ENCODE peak calls at places on chromosomes 2 and 18, in eight cellular contexts. One of them, this sample, is unnamed.

GRCh38 chr2:9655441-9656269 is 24.9 kb upstream of the YWHAQ start:
- DNase-seq in heart right ventricle: no peak
- DNase-seq in breast epithelium: no peak
- DNase-seq in ovary: no peak
- DNase-seq in lower leg skin: no peak
- DNase-seq in fibroblast of mammary gland: peak
- DNase-seq in brain microvascular endothelial cell: peak
- DNase-seq in fibroblast of lung: peak
- DNase-seq in this sample: peak

GRCh38 chr2:196515608-196516007 is 123.9 kb upstream of the CCDC150 start:
- DNase-seq in heart right ventricle: no peak
- DNase-seq in breast epithelium: no peak
- DNase-seq in ovary: no peak
- DNase-seq in lower leg skin: no peak
- DNase-seq in fibroblast of mammary gland: no peak
- DNase-seq in brain microvascular endothelial cell: no peak
- DNase-seq in fibroblast of lung: no peak
- DNase-seq in this sample: no peak

GRCh38 chr18:12264854-12265253 is 10.7 kb downstream of the CIDEA start:
- DNase-seq in heart right ventricle: no peak
- DNase-seq in breast epithelium: no peak
- DNase-seq in ovary: no peak
- DNase-seq in lower leg skin: no peak
- DNase-seq in fibroblast of mammary gland: no peak
- DNase-seq in brain microvascular endothelial cell: no peak
- DNase-seq in fibroblast of lung: no peak
- DNase-seq in this sample: no peak

GRCh38 chr2:28395334-28396061 is 2.8 kb downstream of the FOSL2 start:
- DNase-seq in heart right ventricle: peak
- DNase-seq in breast epithelium: peak
- DNase-seq in ovary: peak
- DNase-seq in lower leg skin: peak
- DNase-seq in fibroblast of mammary gland: peak
- DNase-seq in brain microvascular endothelial cell: no peak
- DNase-seq in fibroblast of lung: peak
- DNase-seq in this sample: peak

GRCh38 chr2:149585317-149585885 is 2.2 kb downstream of the MMADHC start:
- DNase-seq in heart right ventricle: no peak
- DNase-seq in breast epithelium: no peak
- DNase-seq in ovary: no peak
- DNase-seq in lower leg skin: no peak
- DNase-seq in fibroblast of mammary gland: no peak
- DNase-seq in brain microvascular endothelial cell: no peak
- DNase-seq in fibroblast of lung: no peak
- DNase-seq in this sample: no peak

GRCh38 chr18:36329684-36330434 is 32.3 kb downstream of the FHOD3 start:
- DNase-seq in heart right ventricle: no peak
- DNase-seq in breast epithelium: no peak
- DNase-seq in ovary: no peak
- DNase-seq in lower leg skin: no peak
- DNase-seq in fibroblast of mammary gland: peak
- DNase-seq in brain microvascular endothelial cell: no peak
- DNase-seq in fibroblast of lung: no peak
- DNase-seq in this sample: peak

GRCh38 chr2:174580951-174581350 is 16.7 kb downstream of the WIPF1 start:
- DNase-seq in heart right ventricle: no peak
- DNase-seq in breast epithelium: no peak
- DNase-seq in ovary: no peak
- DNase-seq in lower leg skin: no peak
- DNase-seq in fibroblast of mammary gland: no peak
- DNase-seq in brain microvascular endothelial cell: no peak
- DNase-seq in fibroblast of lung: no peak
- DNase-seq in this sample: no peak

GRCh38 chr18:3008546-3008945 is 4.4 kb downstream of the LPIN2 start:
- DNase-seq in heart right ventricle: no peak
- DNase-seq in breast epithelium: no peak
- DNase-seq in ovary: no peak
- DNase-seq in lower leg skin: no peak
- DNase-seq in fibroblast of mammary gland: peak
- DNase-seq in brain microvascular endothelial cell: peak
- DNase-seq in fibroblast of lung: peak
- DNase-seq in this sample: peak

GRCh38 chr2:113192459-113193100 is 18.8 kb downstream of the PSD4 start:
- DNase-seq in heart right ventricle: no peak
- DNase-seq in breast epithelium: no peak
- DNase-seq in ovary: no peak
- DNase-seq in lower leg skin: no peak
- DNase-seq in fibroblast of mammary gland: no peak
- DNase-seq in brain microvascular endothelial cell: no peak
- DNase-seq in fibroblast of lung: no peak
- DNase-seq in this sample: no peak

GRCh38 chr18:9335255-9336045 is 877 bp downstream of the TWSG1 start:
- DNase-seq in heart right ventricle: no peak
- DNase-seq in breast epithelium: no peak
- DNase-seq in ovary: no peak
- DNase-seq in lower leg skin: no peak
- DNase-seq in fibroblast of mammary gland: peak
- DNase-seq in brain microvascular endothelial cell: no peak
- DNase-seq in fibroblast of lung: peak
- DNase-seq in this sample: peak

GRCh38 chr2:72694715-72695496 is 130.9 kb downstream of the EXOC6B start:
- DNase-seq in heart right ventricle: peak
- DNase-seq in breast epithelium: no peak
- DNase-seq in ovary: peak
- DNase-seq in lower leg skin: no peak
- DNase-seq in fibroblast of mammary gland: peak
- DNase-seq in brain microvascular endothelial cell: peak
- DNase-seq in fibroblast of lung: peak
- DNase-seq in this sample: peak

GRCh38 chr2:136135924-136136906 is 18.3 kb upstream of the CXCR4 start:
- DNase-seq in heart right ventricle: no peak
- DNase-seq in breast epithelium: no peak
- DNase-seq in ovary: no peak
- DNase-seq in lower leg skin: no peak
- DNase-seq in fibroblast of mammary gland: no peak
- DNase-seq in brain microvascular endothelial cell: no peak
- DNase-seq in fibroblast of lung: peak
- DNase-seq in this sample: no peak

GRCh38 chr18:45782662-45783061 is 42.8 kb upstream of the SIGLEC15 start:
- DNase-seq in heart right ventricle: no peak
- DNase-seq in breast epithelium: no peak
- DNase-seq in ovary: no peak
- DNase-seq in lower leg skin: no peak
- DNase-seq in fibroblast of mammary gland: no peak
- DNase-seq in brain microvascular endothelial cell: no peak
- DNase-seq in fibroblast of lung: no peak
- DNase-seq in this sample: no peak

GRCh38 chr2:234980476-234981187 is 28.8 kb downstream of the SH3BP4 start:
- DNase-seq in heart right ventricle: no peak
- DNase-seq in breast epithelium: no peak
- DNase-seq in ovary: no peak
- DNase-seq in lower leg skin: no peak
- DNase-seq in fibroblast of mammary gland: no peak
- DNase-seq in brain microvascular endothelial cell: peak
- DNase-seq in fibroblast of lung: peak
- DNase-seq in this sample: peak

GRCh38 chr2:57515366-57515765 is 531.2 kb upstream of the VRK2 start:
- DNase-seq in heart right ventricle: no peak
- DNase-seq in breast epithelium: no peak
- DNase-seq in ovary: no peak
- DNase-seq in lower leg skin: no peak
- DNase-seq in fibroblast of mammary gland: no peak
- DNase-seq in brain microvascular endothelial cell: no peak
- DNase-seq in fibroblast of lung: no peak
- DNase-seq in this sample: no peak

GRCh38 chr2:236286866-236287545 is 22.8 kb upstream of the ASB18 start:
- DNase-seq in heart right ventricle: no peak
- DNase-seq in breast epithelium: no peak
- DNase-seq in ovary: no peak
- DNase-seq in lower leg skin: no peak
- DNase-seq in fibroblast of mammary gland: peak
- DNase-seq in brain microvascular endothelial cell: peak
- DNase-seq in fibroblast of lung: peak
- DNase-seq in this sample: no peak

GRCh38 chr2:37894047-37894446 is 31.0 kb upstream of the RMDN2 start:
- DNase-seq in heart right ventricle: no peak
- DNase-seq in breast epithelium: no peak
- DNase-seq in ovary: no peak
- DNase-seq in lower leg skin: no peak
- DNase-seq in fibroblast of mammary gland: no peak
- DNase-seq in brain microvascular endothelial cell: no peak
- DNase-seq in fibroblast of lung: peak
- DNase-seq in this sample: no peak

GRCh38 chr2:37890893-37891495 is 34.1 kb upstream of the RMDN2 start:
- DNase-seq in heart right ventricle: peak
- DNase-seq in breast epithelium: peak
- DNase-seq in ovary: peak
- DNase-seq in lower leg skin: peak
- DNase-seq in fibroblast of mammary gland: peak
- DNase-seq in brain microvascular endothelial cell: peak
- DNase-seq in fibroblast of lung: peak
- DNase-seq in this sample: peak

GRCh38 chr2:37892436-37893114 is 32.5 kb upstream of the RMDN2 start:
- DNase-seq in heart right ventricle: no peak
- DNase-seq in breast epithelium: no peak
- DNase-seq in ovary: no peak
- DNase-seq in lower leg skin: no peak
- DNase-seq in fibroblast of mammary gland: no peak
- DNase-seq in brain microvascular endothelial cell: no peak
- DNase-seq in fibroblast of lung: no peak
- DNase-seq in this sample: no peak

GRCh38 chr2:37893327-37893726 is 31.8 kb upstream of the RMDN2 start:
- DNase-seq in heart right ventricle: no peak
- DNase-seq in breast epithelium: no peak
- DNase-seq in ovary: no peak
- DNase-seq in lower leg skin: no peak
- DNase-seq in fibroblast of mammary gland: no peak
- DNase-seq in brain microvascular endothelial cell: no peak
- DNase-seq in fibroblast of lung: peak
- DNase-seq in this sample: no peak

DNA sequence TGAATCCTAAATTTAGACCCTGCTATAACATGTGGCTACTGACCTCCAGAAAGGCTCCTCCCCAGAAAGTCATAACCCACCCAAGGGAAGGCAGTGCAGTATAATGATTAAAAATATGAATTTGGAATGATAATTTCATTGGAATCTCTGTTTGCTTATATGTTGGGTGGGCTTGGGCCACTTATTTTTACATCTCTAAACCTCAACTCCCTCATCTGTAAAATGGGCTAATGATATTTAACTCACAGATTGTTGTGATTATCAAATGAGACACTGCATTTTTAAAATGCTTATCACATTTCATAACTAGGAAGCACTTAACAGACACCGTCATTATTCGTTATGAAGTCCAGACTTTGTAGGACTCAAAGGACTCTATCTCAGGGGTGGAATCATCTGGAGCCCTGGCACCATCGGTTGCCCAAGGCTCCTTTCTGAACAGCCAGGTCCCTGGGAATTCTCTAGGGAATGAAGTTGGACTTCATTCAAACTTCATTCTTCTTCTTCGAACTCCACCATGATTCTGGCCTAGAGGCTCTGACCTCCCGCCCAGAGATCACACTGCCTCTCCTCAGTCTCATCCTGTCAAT is 33.1 kb upstream of the RMDN2 start:
- DNase-seq in heart right ventricle: no peak
- DNase-seq in breast epithelium: no peak
- DNase-seq in ovary: no peak
- DNase-seq in lower leg skin: no peak
- DNase-seq in fibroblast of mammary gland: no peak
- DNase-seq in brain microvascular endothelial cell: no peak
- DNase-seq in fibroblast of lung: no peak
- DNase-seq in this sample: no peak
- H3K4me3 ChIP-seq in heart right ventricle: no peak
- H3K4me3 ChIP-seq in breast epithelium: no peak
- H3K4me3 ChIP-seq in ovary: no peak
- H3K4me3 ChIP-seq in lower leg skin: no peak
- H3K4me3 ChIP-seq in fibroblast of mammary gland: no peak
- H3K4me3 ChIP-seq in brain microvascular endothelial cell: no peak
- H3K4me3 ChIP-seq in fibroblast of lung: no peak
- H3K4me3 ChIP-seq in this sample: no peak

GRCh38 chr2:143720093-143720664 is 591.0 kb downstream of the ARHGAP15 start:
- DNase-seq in heart right ventricle: no peak
- DNase-seq in breast epithelium: no peak
- DNase-seq in ovary: no peak
- DNase-seq in lower leg skin: no peak
- DNase-seq in fibroblast of mammary gland: no peak
- DNase-seq in brain microvascular endothelial cell: no peak
- DNase-seq in fibroblast of lung: peak
- DNase-seq in this sample: no peak
- TF ChIP-seq CTCF in heart right ventricle: no peak
- TF ChIP-seq CTCF in breast epithelium: no peak
- TF ChIP-seq CTCF in ovary: no peak
- TF ChIP-seq CTCF in lower leg skin: no peak
- TF ChIP-seq CTCF in fibroblast of mammary gland: no peak
- TF ChIP-seq CTCF in brain microvascular endothelial cell: no peak
- TF ChIP-seq CTCF in fibroblast of lung: no peak
- TF ChIP-seq CTCF in this sample: no peak

GRCh38 chr2:216317831-216318230 is 54.5 kb downstream of the MARCHF4 start:
- DNase-seq in heart right ventricle: no peak
- DNase-seq in breast epithelium: no peak
- DNase-seq in ovary: no peak
- DNase-seq in lower leg skin: no peak
- DNase-seq in fibroblast of mammary gland: no peak
- DNase-seq in brain microvascular endothelial cell: no peak
- DNase-seq in fibroblast of lung: no peak
- DNase-seq in this sample: no peak

GRCh38 chr2:216315817-216316603 is 56.3 kb downstream of the MARCHF4 start:
- DNase-seq in heart right ventricle: no peak
- DNase-seq in breast epithelium: no peak
- DNase-seq in ovary: no peak
- DNase-seq in lower leg skin: no peak
- DNase-seq in fibroblast of mammary gland: peak
- DNase-seq in brain microvascular endothelial cell: peak
- DNase-seq in fibroblast of lung: peak
- DNase-seq in this sample: peak

GRCh38 chr2:216318470-216318869 is 53.8 kb downstream of the MARCHF4 start:
- DNase-seq in heart right ventricle: no peak
- DNase-seq in breast epithelium: no peak
- DNase-seq in ovary: no peak
- DNase-seq in lower leg skin: no peak
- DNase-seq in fibroblast of mammary gland: no peak
- DNase-seq in brain microvascular endothelial cell: no peak
- DNase-seq in fibroblast of lung: no peak
- DNase-seq in this sample: no peak

GRCh38 chr2:216319771-216320170 is 52.5 kb downstream of the MARCHF4 start:
- DNase-seq in heart right ventricle: no peak
- DNase-seq in breast epithelium: no peak
- DNase-seq in ovary: no peak
- DNase-seq in lower leg skin: no peak
- DNase-seq in fibroblast of mammary gland: no peak
- DNase-seq in brain microvascular endothelial cell: peak
- DNase-seq in fibroblast of lung: peak
- DNase-seq in this sample: peak

GRCh38 chr2:216316743-216317142 is 55.5 kb downstream of the MARCHF4 start:
- DNase-seq in heart right ventricle: no peak
- DNase-seq in breast epithelium: no peak
- DNase-seq in ovary: no peak
- DNase-seq in lower leg skin: no peak
- DNase-seq in fibroblast of mammary gland: peak
- DNase-seq in brain microvascular endothelial cell: peak
- DNase-seq in fibroblast of lung: peak
- DNase-seq in this sample: peak
- H3K4me3 ChIP-seq in heart right ventricle: no peak
- H3K4me3 ChIP-seq in breast epithelium: no peak
- H3K4me3 ChIP-seq in ovary: no peak
- H3K4me3 ChIP-seq in lower leg skin: no peak
- H3K4me3 ChIP-seq in fibroblast of mammary gland: no peak
- H3K4me3 ChIP-seq in brain microvascular endothelial cell: no peak
- H3K4me3 ChIP-seq in fibroblast of lung: no peak
- H3K4me3 ChIP-seq in this sample: no peak

GRCh38 chr18:42956287-42956686 is 159.2 kb downstream of the RIT2 start:
- DNase-seq in heart right ventricle: no peak
- DNase-seq in breast epithelium: no peak
- DNase-seq in ovary: no peak
- DNase-seq in lower leg skin: no peak
- DNase-seq in fibroblast of mammary gland: no peak
- DNase-seq in brain microvascular endothelial cell: no peak
- DNase-seq in fibroblast of lung: no peak
- DNase-seq in this sample: no peak
- TF ChIP-seq CTCF in heart right ventricle: no peak
- TF ChIP-seq CTCF in breast epithelium: no peak
- TF ChIP-seq CTCF in ovary: no peak
- TF ChIP-seq CTCF in lower leg skin: no peak
- TF ChIP-seq CTCF in fibroblast of mammary gland: no peak
- TF ChIP-seq CTCF in brain microvascular endothelial cell: no peak
- TF ChIP-seq CTCF in fibroblast of lung: no peak
- TF ChIP-seq CTCF in this sample: no peak